ENCODE peak calls at places on chromosomes 4 and X, in eight cellular contexts. Y is sigmoid colon, N is endodermal cell, R is nephron progenitor cell, L is neural crest cell, F is GM12865, D is mammary epithelial cell, M is left ventricle myocardium inferior. I is an unnamed sample.

GRCh38 chr4:15459706-15460105 is 10.0 kb upstream of the CC2D2A start:
- DNase-seq in M (no peak), L (no peak), Y (no peak), R (no peak), D (no peak), N (no peak), F (no peak), I (no peak)

GRCh38 chr4:5662555-5662954 is 45.8 kb downstream of the EVC2 start:
- DNase-seq in D (no peak), R (no peak), M (no peak), Y (no peak), N (no peak), F (no peak), L (no peak), I (no peak)

GRCh38 chr4:126776361-126776760 is 856.4 kb upstream of the INTU start:
- DNase-seq in L (no peak), N (no peak), Y (no peak), M (no peak), F (no peak), R (no peak), D (no peak), I (no peak)

GRCh38 chrX:103562801-103563200 is 22.5 kb upstream of the TCEAL4 start:
- DNase-seq in Y (no peak), R (no peak), D (no peak), M (no peak), F (no peak), N (no peak), L (no peak), I (no peak)

GRCh38 chrX:20514358-20514757 is 247.6 kb upstream of the RPS6KA3 start:
- DNase-seq in L (no peak), N (no peak), Y (no peak), M (no peak), F (no peak), R (no peak), D (peak), I (no peak)

GRCh38 chr4:113978561-113979156 is 788 bp downstream of the ARSJ start:
- DNase-seq in Y (no peak), N (peak), F (no peak), D (peak), M (no peak), R (peak), L (no peak), I (no peak)

GRCh38 chr4:109721033-109721432 is 8.8 kb downstream of the PLA2G12A start:
- DNase-seq in F (no peak), D (peak), M (no peak), L (no peak), Y (no peak), R (no peak), N (no peak), I (no peak)

GRCh38 chr4:3321295-3321889 is 28.6 kb downstream of the RGS12 start:
- DNase-seq in N (peak), F (no peak), M (peak), R (no peak), D (no peak), Y (peak), L (no peak), I (no peak)

GRCh38 chr4:151475338-151475737 is 66.4 kb downstream of the FHIP1A start:
- DNase-seq in D (no peak), M (no peak), R (no peak), Y (no peak), L (no peak), F (no peak), N (no peak), I (no peak)

GRCh38 chr4:83862471-83862870 is 326.6 kb downstream of the GPAT3 start:
- DNase-seq in D (no peak), F (no peak), M (no peak), R (no peak), Y (no peak), L (no peak), N (no peak), I (no peak)

GRCh38 chr4:4990329-4990728 is 28.9 kb downstream of the CYTL1 start:
- DNase-seq in F (no peak), M (no peak), Y (peak), N (no peak), R (no peak), D (no peak), L (no peak), I (no peak)

GRCh38 chr4:111198426-111198825 is 575.5 kb upstream of the PITX2 start:
- DNase-seq in R (no peak), D (no peak), L (no peak), F (no peak), Y (no peak), N (no peak), M (no peak), I (no peak)

GRCh38 chr4:145061325-145061920 is 36.6 kb downstream of the ANAPC10 start:
- DNase-seq in D (peak), Y (no peak), L (no peak), N (no peak), F (peak), M (no peak), R (no peak), I (peak)

GRCh38 chr4:188767496-188767895 is 628.3 kb downstream of the TRIML1 start:
- DNase-seq in N (no peak), D (peak), L (no peak), Y (no peak), F (no peak), M (no peak), R (no peak), I (no peak)

GRCh38 chrX:8346060-8346459 is 118.6 kb upstream of the VCX3B start:
- DNase-seq in R (no peak), L (no peak), D (peak), N (no peak), F (no peak), M (no peak), Y (no peak), I (no peak)

DNA sequence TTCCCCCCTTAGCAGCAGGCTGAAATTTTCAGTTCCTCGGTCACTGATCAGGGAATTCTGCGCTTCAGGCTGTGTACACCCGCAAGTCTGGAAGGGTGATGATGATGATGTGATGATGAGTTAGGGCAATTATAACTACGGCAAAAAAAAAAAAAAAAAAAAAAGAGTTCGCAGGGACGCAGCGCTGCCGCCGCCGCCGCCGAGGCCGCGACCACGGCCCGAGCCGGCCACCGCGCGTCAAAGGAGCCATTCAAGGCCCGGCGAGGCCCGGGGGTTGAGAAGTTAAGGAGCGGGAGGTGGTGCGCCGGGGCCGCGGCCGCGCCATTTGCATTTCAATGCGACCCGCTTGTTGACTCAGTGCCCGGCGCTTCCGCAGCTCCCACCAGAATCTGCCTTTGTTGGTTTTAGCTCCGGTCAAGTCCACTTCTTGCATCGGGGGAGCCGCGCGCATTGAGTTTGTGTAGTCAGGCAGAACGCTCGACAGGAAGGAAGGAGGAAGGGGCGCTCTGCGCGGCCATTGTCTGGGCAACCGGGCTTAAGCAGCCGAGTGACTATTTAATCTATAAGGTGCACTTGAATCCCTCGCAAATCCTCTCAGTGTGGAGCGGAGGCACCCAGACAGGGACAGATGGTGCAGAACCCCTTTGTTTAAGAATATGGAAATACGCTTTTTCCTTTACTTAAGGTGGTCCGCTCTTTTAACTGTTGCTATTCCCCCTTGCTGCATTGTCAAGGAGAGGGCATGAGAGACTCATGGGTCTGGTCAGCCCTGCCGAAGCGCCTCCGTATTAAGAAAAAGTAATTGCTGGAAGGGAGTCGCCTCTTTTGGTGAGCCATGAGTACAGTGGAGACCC is 109.1 kb downstream of the SPRY1 start:
- DNase-seq in R (peak), F (peak), D (no peak), Y (peak), M (peak), N (peak), L (peak), I (peak)
- TF ChIP-seq CTCF in R (no peak), F (no peak), D (no peak), Y (no peak), M (no peak), N (no peak), L (no peak), I (no peak)

DNA sequence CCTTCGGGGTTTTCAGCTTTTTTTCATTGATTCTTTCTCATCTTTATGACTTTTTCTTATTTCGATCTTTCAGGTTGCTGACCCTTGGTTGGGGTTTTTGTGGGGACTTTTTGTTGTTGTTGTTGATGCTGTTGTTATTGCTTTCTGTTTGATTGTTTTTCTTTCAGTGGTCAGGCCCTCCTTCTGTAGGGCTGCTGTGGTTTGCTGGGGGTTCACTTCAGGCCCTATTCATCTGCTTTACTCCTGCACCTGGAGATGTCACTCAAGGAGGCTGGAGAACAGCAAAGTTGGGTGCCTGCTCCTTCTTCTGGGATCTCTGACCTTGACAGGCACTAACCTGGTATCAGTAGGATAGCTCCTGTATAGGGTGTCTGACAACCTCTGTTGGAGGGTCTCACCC is 39.9 kb upstream of the PCDH18 start:
- DNase-seq in M (no peak), F (peak), N (no peak), Y (no peak), D (no peak), L (no peak), R (no peak), I (no peak)
- TF ChIP-seq CTCF in M (no peak), F (no peak), N (no peak), Y (no peak), D (no peak), L (no peak), R (no peak), I (no peak)

GRCh38 chr4:140641789-140642439 is 73.2 kb upstream of the UCP1 start:
- DNase-seq in D (peak), L (no peak), Y (no peak), R (no peak), M (peak), F (no peak), N (peak), I (no peak)
- TF ChIP-seq CTCF in D (no peak), L (no peak), Y (no peak), R (no peak), M (peak), F (no peak), N (peak), I (no peak)

GRCh38 chr4:163540977-163541376 is 46.5 kb downstream of the TMA16 start:
- DNase-seq in N (no peak), L (no peak), F (no peak), R (no peak), D (peak), M (no peak), Y (no peak), I (no peak)

GRCh38 chr4:163540448-163540847 is 46.0 kb downstream of the TMA16 start:
- DNase-seq in L (no peak), M (no peak), F (no peak), D (no peak), R (no peak), N (no peak), Y (no peak), I (no peak)

GRCh38 chr4:163534056-163534455 is 39.6 kb downstream of the TMA16 start:
- DNase-seq in F (no peak), M (no peak), Y (no peak), R (no peak), N (no peak), D (no peak), L (no peak), I (no peak)

GRCh38 chr4:163536101-163536500 is 41.6 kb downstream of the TMA16 start:
- DNase-seq in F (no peak), R (no peak), Y (no peak), N (no peak), D (no peak), L (no peak), M (no peak), I (no peak)

GRCh38 chr4:163535657-163536056 is 41.2 kb downstream of the TMA16 start:
- DNase-seq in Y (no peak), L (no peak), N (no peak), M (no peak), F (no peak), R (no peak), D (no peak), I (no peak)
- TF ChIP-seq CTCF in Y (no peak), L (no peak), N (peak), M (no peak), F (no peak), R (no peak), D (no peak), I (no peak)

DNA sequence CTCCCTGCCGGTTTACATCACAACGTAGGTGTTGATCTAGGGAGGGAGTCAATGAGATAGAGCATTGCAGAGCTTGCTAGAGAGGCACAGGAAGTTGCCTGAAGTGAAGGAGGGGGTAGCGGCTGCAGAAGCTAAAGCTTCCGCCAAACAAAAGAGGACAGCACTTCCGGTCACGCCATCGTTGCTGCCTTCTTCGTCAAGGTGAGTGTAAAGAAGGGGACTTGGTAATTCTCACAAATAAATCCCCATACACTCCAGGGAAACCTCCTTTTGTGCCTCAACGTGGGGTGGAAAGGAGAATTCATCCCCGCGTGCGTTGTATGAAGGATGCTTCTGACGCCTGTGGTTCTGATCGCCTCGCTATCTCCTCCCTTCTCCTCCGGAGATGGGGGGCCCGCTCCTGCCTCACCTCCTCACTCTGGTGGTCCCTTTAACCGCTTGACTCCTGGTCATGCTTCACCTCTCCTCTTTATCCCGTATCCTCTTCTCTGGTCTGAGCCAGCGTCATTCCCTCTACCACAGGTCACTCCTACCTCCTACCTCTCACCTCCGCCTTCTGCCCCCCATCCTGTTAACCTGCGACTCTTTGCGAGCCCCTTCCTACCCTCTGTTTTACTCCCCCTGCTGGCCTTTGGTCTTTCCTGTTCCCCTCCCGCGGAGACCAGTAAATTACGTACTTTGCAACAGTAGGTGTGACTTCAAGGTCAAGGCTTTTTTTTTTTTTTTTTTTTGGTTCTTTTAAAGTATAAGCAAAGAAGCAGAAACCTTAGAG is 59.9 kb downstream of the GSPT2 start:
- DNase-seq in D (peak), L (peak), F (peak), M (peak), N (peak), R (peak), Y (peak), I (peak)
- TF ChIP-seq CTCF in D (peak), L (peak), F (peak), M (peak), N (peak), R (no peak), Y (no peak), I (peak)

GRCh38 chr4:37666625-37667071 is 19.5 kb downstream of the RELL1 start:
- DNase-seq in M (no peak), R (no peak), N (no peak), D (peak), L (no peak), F (peak), Y (no peak), I (no peak)
- TF ChIP-seq CTCF in M (peak), R (no peak), N (peak), D (peak), L (no peak), F (no peak), Y (no peak), I (no peak)

DNA sequence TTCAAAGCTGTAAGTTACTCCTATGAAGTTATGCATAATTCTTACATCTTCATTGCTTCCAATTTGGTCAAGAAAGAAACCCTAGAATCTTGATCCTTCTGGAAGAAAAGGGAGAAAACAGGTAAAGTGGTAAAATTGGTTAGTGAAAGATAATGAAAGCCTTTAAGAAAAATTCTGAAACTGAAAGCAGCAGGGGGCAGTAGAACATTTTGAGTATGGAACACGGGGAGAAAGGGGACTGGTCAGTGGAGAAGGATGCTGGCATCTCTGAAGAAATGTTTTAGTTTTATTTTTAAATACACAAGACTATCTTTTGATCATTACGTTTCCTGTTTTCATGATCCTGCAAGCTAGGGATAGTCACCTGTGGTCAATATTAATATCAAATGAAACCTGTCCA is 54.3 kb downstream of the SLIT2 start:
- DNase-seq in R (no peak), N (no peak), Y (no peak), M (no peak), D (no peak), F (no peak), L (no peak), I (no peak)
- TF ChIP-seq CTCF in R (no peak), N (no peak), Y (no peak), M (no peak), D (no peak), F (no peak), L (peak), I (no peak)

DNA sequence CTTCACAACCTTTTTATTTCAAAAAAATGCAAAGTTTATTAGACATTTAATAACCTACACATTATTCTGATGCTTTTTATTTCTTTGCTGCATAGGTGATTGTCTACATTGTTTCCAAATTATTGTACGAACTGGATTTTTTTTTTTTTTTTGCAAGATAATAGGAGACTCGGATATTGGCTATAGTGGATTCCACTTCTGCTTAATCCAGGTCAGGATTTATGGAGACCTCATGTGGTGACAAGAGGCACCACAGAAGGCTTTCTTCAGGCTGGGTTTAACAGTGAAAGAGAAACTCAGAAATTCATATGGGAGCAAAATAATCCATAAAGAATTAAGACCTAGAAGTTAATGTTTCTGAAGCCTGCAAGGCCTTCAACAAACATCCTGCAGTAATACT is 2.4 kb upstream of the SLIT2 start:
- DNase-seq in N (no peak), Y (no peak), R (no peak), L (no peak), F (no peak), D (no peak), M (no peak), I (no peak)
- TF ChIP-seq CTCF in N (peak), Y (no peak), R (peak), L (peak), F (no peak), D (peak), M (peak), I (no peak)

GRCh38 chr4:119039779-119040178 is 95.9 kb upstream of the MYOZ2 start:
- DNase-seq in L (no peak), M (no peak), D (no peak), Y (no peak), R (no peak), F (no peak), N (peak), I (no peak)
- TF ChIP-seq CTCF in L (peak), M (peak), D (peak), Y (peak), R (no peak), F (no peak), N (peak), I (no peak)

I was measured in GM13976.